ENCODE peak calls at places on chromosomes 3 and 15, in six cellular contexts. O, R, G, B, Q and M are unnamed samples.

GRCh38 chr3:143826296-143826695 is 22.0 kb downstream of the SLC9A9 start:
- DNase-seq in R (no peak), O (no peak), B (no peak), Q (no peak), G (no peak), M (no peak)

GRCh38 chr3:156525808-156526207 is 29.1 kb downstream of the SSR3 start:
- DNase-seq in R (no peak), Q (no peak), B (no peak), O (no peak), G (no peak), M (no peak)

GRCh38 chr3:88298189-88298588 is 148.4 kb downstream of the C3orf38 start:
- DNase-seq in B (no peak), R (no peak), Q (no peak), G (no peak), O (no peak), M (peak; percentile 33)

GRCh38 chr3:46882377-46883015 is 5.0 kb downstream of the PTH1R start:
- DNase-seq in B (no peak), R (no peak), G (no peak), O (peak; percentile 54), Q (peak; percentile 82), M (no peak)

GRCh38 chr3:102466001-102466400 is 31.2 kb downstream of the ZPLD1 start:
- DNase-seq in Q (no peak), R (no peak), G (no peak), B (no peak), O (no peak), M (no peak)

GRCh38 chr15:62897634-62898033 is 144.9 kb upstream of the TPM1 start:
- DNase-seq in B (no peak), Q (no peak), R (no peak), O (no peak), G (no peak), M (no peak)

GRCh38 chr3:160003520-160004128 is 15.0 kb downstream of the IL12A start:
- DNase-seq in G (peak; percentile 60), R (peak; percentile 38), Q (peak; percentile 57), O (peak; percentile 16), B (peak; percentile 15), M (peak; percentile 71)

GRCh38 chr3:102480139-102480538 is 45.3 kb downstream of the ZPLD1 start:
- DNase-seq in O (no peak), Q (no peak), G (no peak), B (no peak), R (no peak), M (no peak)

GRCh38 chr3:180414157-180414556 is 187.8 kb upstream of the TTC14 start:
- DNase-seq in B (no peak), G (no peak), Q (no peak), R (no peak), O (no peak), M (no peak)

GRCh38 chr3:32238816-32239637 is 547 bp downstream of the CMTM8 start:
- DNase-seq in R (peak; percentile 34), O (no peak), Q (no peak), B (no peak), G (peak; percentile 43), M (peak; percentile 31)

GRCh38 chr15:66700802-66701421 is 1.1 kb upstream of the SMAD6 start:
- DNase-seq in R (peak; percentile 97), B (peak; percentile 95), G (peak; percentile 92), Q (peak; percentile 98), O (peak; percentile 99), M (peak; percentile 97)

GRCh38 chr15:84104853-84105252 is 130.7 kb upstream of the GOLGA6L4 start:
- DNase-seq in B (no peak), Q (no peak), G (no peak), R (no peak), O (no peak), M (no peak)

GRCh38 chr15:60673918-60674558 is 195.1 kb upstream of the ICE2 start:
- DNase-seq in Q (peak; percentile 20), O (no peak), R (peak; percentile 43), B (peak; percentile 62), G (peak; percentile 42), M (peak; percentile 51)

GRCh38 chr3:48429416-48430358 is at the start of gene PLXNB1:
- DNase-seq in R (peak; percentile 81), Q (peak; percentile 93), G (peak; percentile 42), B (peak; percentile 82), O (peak; percentile 90), M (peak; percentile 84)

GRCh38 chr3:85251766-85252165 is 293.0 kb downstream of the CADM2 start:
- DNase-seq in B (no peak), O (no peak), G (no peak), R (no peak), Q (no peak), M (no peak)

GRCh38 chr3:149487598-149488197 is 13.2 kb downstream of the TM4SF4 start:
- DNase-seq in Q (no peak), O (peak; percentile 43), B (no peak), R (no peak), G (no peak), M (peak; percentile 15)

GRCh38 chr3:186933801-186934200 is 3.5 kb downstream of the ST6GAL1 start:
- DNase-seq in Q (no peak), R (no peak), G (no peak), B (no peak), O (no peak), M (no peak)

GRCh38 chr3:120440001-120440703 is 10.6 kb downstream of the FSTL1 start:
- DNase-seq in Q (no peak), O (no peak), R (no peak), G (no peak), B (no peak), M (no peak)

GRCh38 chr15:50219820-50220219 is 37.8 kb downstream of the SLC27A2 start:
- DNase-seq in B (no peak), R (no peak), O (no peak), Q (no peak), G (no peak), M (no peak)

GRCh38 chr15:68775671-68776476 is 44.8 kb downstream of the ANP32A start:
- DNase-seq in G (no peak), Q (no peak), O (no peak), B (peak; percentile 79), R (peak; percentile 37), M (peak; percentile 55)

GRCh38 chr3:149270180-149270579 is 48.6 kb upstream of the CP start:
- DNase-seq in G (no peak), Q (no peak), R (no peak), B (no peak), O (no peak), M (no peak)

GRCh38 chr3:148903022-148903442 is 37.9 kb downstream of the CPA3 start:
- DNase-seq in G (no peak), Q (no peak), B (no peak), R (no peak), O (no peak), M (no peak)

GRCh38 chr3:197305854-197306253 is 7.4 kb upstream of the DLG1 start:
- DNase-seq in R (no peak), G (no peak), B (no peak), O (no peak), Q (no peak), M (no peak)

GRCh38 chr3:161859870-161860450 is 363.4 kb downstream of the OTOL1 start:
- DNase-seq in B (no peak), Q (no peak), G (no peak), O (no peak), R (no peak), M (no peak)

GRCh38 chr3:10279384-10280176 is 13.2 kb downstream of the GHRL start:
- DNase-seq in B (no peak), O (no peak), G (no peak), Q (no peak), R (no peak), M (no peak)

GRCh38 chr15:24944939-24945338 is 9.8 kb upstream of the SNRPN start:
- DNase-seq in R (no peak), O (no peak), G (no peak), Q (no peak), B (no peak), M (no peak)

GRCh38 chr3:27721717-27722564 is at the start of gene EOMES:
- DNase-seq in G (peak; percentile 86), O (no peak), R (peak; percentile 47), Q (peak; percentile 72), B (no peak), M (peak; percentile 42)

GRCh38 chr3:128080323-128080898 is 28.2 kb downstream of the SEC61A1 start:
- DNase-seq in O (peak; percentile 52), R (no peak), G (no peak), Q (no peak), B (no peak), M (no peak)

GRCh38 chr3:161222662-161223061 is 1.6 kb downstream of the NMD3 start:
- DNase-seq in G (no peak), Q (no peak), B (no peak), R (no peak), O (no peak), M (no peak)

DNA sequence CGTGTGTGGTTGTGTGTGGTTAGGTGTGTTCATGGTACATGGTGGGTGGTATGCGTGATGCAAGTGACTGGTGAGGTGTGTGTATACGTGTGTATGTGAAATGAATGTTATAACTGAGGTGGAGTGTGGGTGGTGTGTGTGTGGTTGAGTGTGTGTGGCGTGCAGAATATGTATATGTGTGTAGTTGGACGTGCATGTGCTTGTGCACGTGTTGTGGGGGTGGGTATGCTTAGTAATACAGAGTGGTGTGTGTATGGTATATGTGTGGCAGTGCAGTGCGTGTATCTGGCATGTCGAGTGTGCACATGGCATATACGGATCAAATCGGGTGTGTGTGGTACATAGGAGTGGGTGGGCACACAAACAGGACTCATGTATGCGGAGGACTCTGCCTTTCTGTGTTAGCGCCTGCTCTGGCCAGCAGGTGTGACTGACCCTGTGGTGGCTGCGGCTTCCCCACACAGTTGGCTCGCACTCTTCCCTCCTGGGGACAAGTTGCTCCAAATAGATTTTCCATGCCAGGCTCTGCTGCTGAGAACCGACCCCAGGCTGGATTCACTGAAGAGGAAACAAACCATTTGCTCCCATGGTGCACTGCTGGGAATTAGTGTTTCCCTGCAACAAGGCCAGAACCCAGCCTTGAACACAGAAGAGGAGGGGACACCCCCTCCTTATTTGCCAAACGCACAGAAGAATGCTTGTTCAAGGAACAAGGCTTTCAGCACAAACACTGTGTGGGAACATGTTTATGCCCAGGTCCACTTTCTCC is 1.2 kb upstream of the C3orf70 start:
- DNase-seq in R (no peak), B (no peak), Q (peak; percentile 30), O (no peak), G (no peak), M (no peak)
- TF ChIP-seq CTCF in R (no peak), B (no peak), Q (no peak), O (no peak), G (no peak), M (no peak)

GRCh38 chr3:99012051-99012450 is 110.6 kb upstream of the DCBLD2 start:
- DNase-seq in Q (no peak), B (no peak), O (no peak), R (no peak), G (no peak), M (no peak)
- TF ChIP-seq EP300 in Q (no peak), B (no peak), O (no peak), R (no peak), G (no peak), M (no peak)

GRCh38 chr3:132596816-132597433 is at the start of gene ACKR4:
- DNase-seq in B (no peak), R (no peak), O (no peak), Q (no peak), G (no peak), M (no peak)
- H3K4me3 ChIP-seq in B (no peak within 1 kb of the TSS), R (peak within 1 kb of the TSS; percentile 25), O (no peak within 1 kb of the TSS), Q (no peak within 1 kb of the TSS), G (no peak within 1 kb of the TSS), M (no peak within 1 kb of the TSS)

DNA sequence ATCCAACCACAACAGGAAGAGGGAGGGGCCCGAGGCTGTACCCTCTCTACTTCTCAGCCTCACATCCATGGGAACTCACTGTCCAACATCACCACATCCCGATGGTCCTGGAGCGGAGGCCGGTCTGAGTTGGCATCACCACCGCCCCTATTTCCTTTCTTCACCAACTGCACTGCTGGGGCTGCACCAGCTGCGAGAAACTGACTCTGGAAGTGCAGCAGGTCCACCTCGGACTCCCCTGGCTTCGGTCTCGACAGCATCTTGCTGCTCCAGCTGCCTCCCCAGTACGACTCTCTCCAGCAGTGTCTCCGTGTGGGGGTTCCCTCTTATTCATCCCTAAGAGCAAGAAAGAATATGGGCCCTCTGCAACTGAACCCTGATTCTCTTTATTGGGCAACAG is 7.2 kb downstream of the RPAP1 start:
- DNase-seq in G (no peak), B (no peak), R (no peak), O (no peak), Q (no peak), M (no peak)
- TF ChIP-seq CTCF in G (no peak), B (no peak), R (no peak), O (no peak), Q (no peak), M (no peak)